ENCODE peak calls at places on chromosomes 13 and 19, in eight cellular contexts. D is A673; Y is activated CD4-positive, alpha-beta T cell treated with anti-CD3 and anti-CD28 coated beads, Interleukin-2, amount 50 U/mL, for 24 hours; R is type B pancreatic cell; J is nucleus accumbens; F is fibroblast of lung; Q is activated CD4-positive, CD25-positive, alpha-beta regulatory T cell; E is activated naive CD8-positive, alpha-beta T cell treated with anti-CD3 and anti-CD28 coated beads for 36 hours. W is an unnamed sample.
A peak's percentile ranks its signal among the peaks of the same experiment; 100 is the strongest.

GRCh38 chr13:31346891-31347290 is 147.1 kb downstream of the B3GLCT start:
- DNase-seq in Y (no peak), J (no peak), R (no peak), E (no peak), D (no peak), Q (no peak), F (no peak), W (no peak)

GRCh38 chr13:76882431-76882830 is 3.8 kb downstream of the KCTD12 start:
- DNase-seq in F (peak; percentile 74), J (no peak), E (no peak), D (no peak), Y (no peak), Q (no peak), R (no peak), W (peak; percentile 60)

GRCh38 chr13:105090244-105090643 is 1445.2 kb downstream of the EFNB2 start:
- DNase-seq in Q (no peak), Y (no peak), R (no peak), D (no peak), E (no peak), J (no peak), F (no peak), W (no peak)

GRCh38 chr13:34435338-34435737 is 506.7 kb upstream of the NBEA start:
- DNase-seq in R (no peak), Q (no peak), D (no peak), J (no peak), E (no peak), Y (no peak), F (peak; percentile 47), W (no peak)

GRCh38 chr19:40381321-40381720 is 8.7 kb downstream of the HIPK4 start:
- DNase-seq in E (no peak), Q (no peak), R (no peak), J (no peak), D (no peak), F (no peak), Y (no peak), W (peak; percentile 38)

GRCh38 chr19:15180451-15181390 is 20.1 kb downstream of the NOTCH3 start:
- DNase-seq in J (no peak), E (no peak), D (peak; percentile 85), Q (no peak), Y (no peak), R (no peak), F (no peak), W (peak; percentile 75)

GRCh38 chr13:97125810-97126738 is 96.1 kb upstream of the MBNL2 start:
- DNase-seq in F (no peak), D (peak; percentile 66), J (no peak), R (no peak), E (no peak), Q (no peak), Y (no peak), W (peak; percentile 71)

GRCh38 chr19:49216076-49216475 is 58.5 kb downstream of the TRPM4 start:
- DNase-seq in J (no peak), Q (no peak), Y (no peak), D (peak; percentile 68), R (no peak), F (no peak), E (no peak), W (no peak)

GRCh38 chr13:26457212-26457611 is 100.3 kb upstream of the WASF3 start:
- DNase-seq in F (no peak), J (no peak), R (no peak), Y (no peak), Q (no peak), E (no peak), D (no peak), W (no peak)

GRCh38 chr19:8404391-8405151 is 8.5 kb upstream of the MARCHF2 start:
- DNase-seq in F (no peak), R (no peak), J (no peak), Y (no peak), Q (no peak), E (no peak), D (no peak), W (no peak)

GRCh38 chr13:42547615-42548014 is 26.3 kb upstream of the TNFSF11 start:
- DNase-seq in J (no peak), R (no peak), E (no peak), D (no peak), Y (no peak), F (no peak), Q (no peak), W (no peak)

GRCh38 chr19:33492951-33493350 is 28.6 kb downstream of the PEPD start:
- DNase-seq in Q (no peak), J (no peak), E (no peak), Y (no peak), D (no peak), R (no peak), F (no peak), W (no peak)

GRCh38 chr13:67273001-67273400 is 42.9 kb upstream of the PCDH9 start:
- DNase-seq in Q (no peak), R (no peak), E (no peak), Y (no peak), F (peak; percentile 46), J (no peak), D (no peak), W (no peak)

GRCh38 chr13:27619093-27619705 is 1.1 kb downstream of the LNX2 start:
- DNase-seq in Y (no peak), R (no peak), E (no peak), D (no peak), Q (no peak), J (no peak), F (peak; percentile 63), W (no peak)

GRCh38 chr13:85108356-85108755 is 690.9 kb downstream of the SLITRK6 start:
- DNase-seq in F (no peak), J (no peak), Y (no peak), E (no peak), R (no peak), Q (no peak), D (no peak), W (no peak)

GRCh38 chr19:54415208-54415900 is at the start of gene TTYH1:
- DNase-seq in Q (no peak), E (peak; percentile 58), F (no peak), R (no peak), Y (no peak), J (no peak), D (no peak), W (peak; percentile 23)

GRCh38 chr19:38206006-38206745 is 17.8 kb downstream of the DPF1 start:
- DNase-seq in R (no peak), Y (no peak), J (no peak), Q (no peak), D (no peak), F (no peak), E (no peak), W (no peak)

GRCh38 chr13:110458594-110459365 is 102.7 kb downstream of the RAB20 start:
- DNase-seq in D (no peak), Y (no peak), Q (no peak), J (no peak), E (no peak), F (no peak), R (no peak), W (no peak)

W was measured in NCI-H82.